ENCODE peak calls at places on chromosome 5, in nine cellular contexts. One of them, this sample, is unnamed.

GRCh38 chr5:1857256-1857600 is 25.5 kb downstream of the IRX4 start:
- DNase-seq in HepG2: no peak
- DNase-seq in A549: no peak
- DNase-seq in endothelial cell of umbilical vein: no peak
- DNase-seq in HCT116: no peak
- DNase-seq in H1: no peak
- DNase-seq in GM12878: no peak
- DNase-seq in K562: no peak
- DNase-seq in SK-N-SH: no peak
- DNase-seq in this sample: no peak

GRCh38 chr5:151068571-151069197 is 12.2 kb downstream of the TNIP1 start:
- DNase-seq in HepG2: no peak
- DNase-seq in K562: no peak
- DNase-seq in endothelial cell of umbilical vein: no peak
- DNase-seq in A549: no peak
- DNase-seq in GM12878: no peak
- DNase-seq in SK-N-SH: no peak
- DNase-seq in H1: no peak
- DNase-seq in HCT116: no peak
- DNase-seq in this sample: no peak

GRCh38 chr5:176642675-176643490 is 4.4 kb upstream of the TSPAN17 start:
- DNase-seq in HepG2: no peak
- DNase-seq in endothelial cell of umbilical vein: no peak
- DNase-seq in SK-N-SH: no peak
- DNase-seq in HCT116: no peak
- DNase-seq in H1: no peak
- DNase-seq in K562: no peak
- DNase-seq in GM12878: no peak
- DNase-seq in A549: no peak
- DNase-seq in this sample: no peak

GRCh38 chr5:179801304-179802206 is 5.1 kb downstream of the MGAT4B start:
- DNase-seq in GM12878: no peak
- DNase-seq in HepG2: peak
- DNase-seq in K562: peak
- DNase-seq in H1: no peak
- DNase-seq in HCT116: no peak
- DNase-seq in SK-N-SH: peak
- DNase-seq in A549: peak
- DNase-seq in endothelial cell of umbilical vein: peak
- DNase-seq in this sample: peak

GRCh38 chr5:91690921-91691320 is 307.8 kb upstream of the ARRDC3 start:
- DNase-seq in endothelial cell of umbilical vein: no peak
- DNase-seq in GM12878: no peak
- DNase-seq in K562: no peak
- DNase-seq in H1: no peak
- DNase-seq in HCT116: no peak
- DNase-seq in A549: no peak
- DNase-seq in SK-N-SH: no peak
- DNase-seq in HepG2: no peak
- DNase-seq in this sample: no peak

GRCh38 chr5:56088967-56089829 is 94.4 kb upstream of the IL6ST start:
- DNase-seq in HCT116: no peak
- DNase-seq in endothelial cell of umbilical vein: no peak
- DNase-seq in K562: no peak
- DNase-seq in GM12878: peak
- DNase-seq in SK-N-SH: no peak
- DNase-seq in HepG2: peak
- DNase-seq in H1: no peak
- DNase-seq in A549: peak
- DNase-seq in this sample: no peak

GRCh38 chr5:133873936-133874585 is 94.4 kb downstream of the C5orf15 start:
- DNase-seq in GM12878: no peak
- DNase-seq in SK-N-SH: no peak
- DNase-seq in HCT116: no peak
- DNase-seq in A549: no peak
- DNase-seq in endothelial cell of umbilical vein: peak
- DNase-seq in HepG2: no peak
- DNase-seq in H1: no peak
- DNase-seq in K562: no peak
- DNase-seq in this sample: no peak

GRCh38 chr5:53667621-53668020 is 107.2 kb downstream of the NDUFS4 start:
- DNase-seq in K562: no peak
- DNase-seq in HCT116: no peak
- DNase-seq in GM12878: no peak
- DNase-seq in A549: no peak
- DNase-seq in endothelial cell of umbilical vein: no peak
- DNase-seq in HepG2: no peak
- DNase-seq in H1: no peak
- DNase-seq in SK-N-SH: no peak
- DNase-seq in this sample: no peak

GRCh38 chr5:39955156-39955555 is 530.4 kb upstream of the DAB2 start:
- DNase-seq in H1: no peak
- DNase-seq in GM12878: no peak
- DNase-seq in K562: no peak
- DNase-seq in A549: no peak
- DNase-seq in HepG2: no peak
- DNase-seq in endothelial cell of umbilical vein: no peak
- DNase-seq in HCT116: no peak
- DNase-seq in SK-N-SH: no peak
- DNase-seq in this sample: no peak

GRCh38 chr5:156330141-156330870 is 3.3 kb downstream of the SGCD start:
- DNase-seq in A549: no peak
- DNase-seq in SK-N-SH: no peak
- DNase-seq in HepG2: no peak
- DNase-seq in endothelial cell of umbilical vein: no peak
- DNase-seq in K562: no peak
- DNase-seq in GM12878: no peak
- DNase-seq in H1: no peak
- DNase-seq in HCT116: no peak
- DNase-seq in this sample: no peak

GRCh38 chr5:66841264-66841663 is 245.1 kb downstream of the MAST4 start:
- DNase-seq in HCT116: no peak
- DNase-seq in SK-N-SH: no peak
- DNase-seq in H1: no peak
- DNase-seq in A549: no peak
- DNase-seq in endothelial cell of umbilical vein: no peak
- DNase-seq in K562: no peak
- DNase-seq in GM12878: no peak
- DNase-seq in HepG2: no peak
- DNase-seq in this sample: no peak

GRCh38 chr5:684771-685216 is 8.4 kb downstream of the TPPP start:
- DNase-seq in SK-N-SH: no peak
- DNase-seq in K562: no peak
- DNase-seq in HCT116: no peak
- DNase-seq in HepG2: no peak
- DNase-seq in endothelial cell of umbilical vein: no peak
- DNase-seq in A549: no peak
- DNase-seq in GM12878: no peak
- DNase-seq in H1: no peak
- DNase-seq in this sample: peak

GRCh38 chr5:93273176-93273575 is 307.8 kb downstream of the NR2F1-AS1 start:
- DNase-seq in GM12878: no peak
- DNase-seq in HCT116: no peak
- DNase-seq in HepG2: no peak
- DNase-seq in A549: no peak
- DNase-seq in endothelial cell of umbilical vein: peak
- DNase-seq in K562: no peak
- DNase-seq in SK-N-SH: no peak
- DNase-seq in H1: no peak
- DNase-seq in this sample: no peak

GRCh38 chr5:77208507-77209163 is 1.8 kb upstream of the PDE8B start:
- DNase-seq in HepG2: no peak
- DNase-seq in A549: no peak
- DNase-seq in H1: no peak
- DNase-seq in GM12878: no peak
- DNase-seq in SK-N-SH: no peak
- DNase-seq in HCT116: no peak
- DNase-seq in K562: no peak
- DNase-seq in endothelial cell of umbilical vein: no peak
- DNase-seq in this sample: no peak

GRCh38 chr5:118791986-118792734 is 196.2 kb downstream of the DTWD2 start:
- DNase-seq in K562: peak
- DNase-seq in A549: peak
- DNase-seq in HepG2: peak
- DNase-seq in HCT116: peak
- DNase-seq in GM12878: peak
- DNase-seq in H1: peak
- DNase-seq in endothelial cell of umbilical vein: peak
- DNase-seq in SK-N-SH: peak
- DNase-seq in this sample: peak

GRCh38 chr5:12794476-12795332 is 890.5 kb upstream of the CTNND2 start:
- DNase-seq in HepG2: no peak
- DNase-seq in H1: no peak
- DNase-seq in GM12878: no peak
- DNase-seq in SK-N-SH: peak
- DNase-seq in A549: no peak
- DNase-seq in K562: no peak
- DNase-seq in HCT116: no peak
- DNase-seq in endothelial cell of umbilical vein: no peak
- DNase-seq in this sample: no peak

GRCh38 chr5:142602720-142603245 is 83.1 kb downstream of the FGF1 start:
- DNase-seq in HepG2: no peak
- DNase-seq in HCT116: peak
- DNase-seq in A549: peak
- DNase-seq in SK-N-SH: no peak
- DNase-seq in endothelial cell of umbilical vein: peak
- DNase-seq in GM12878: no peak
- DNase-seq in H1: no peak
- DNase-seq in K562: no peak
- DNase-seq in this sample: no peak
- TF ChIP-seq MAX in HepG2: no peak
- TF ChIP-seq MAX in HCT116: no peak
- TF ChIP-seq MAX in A549: no peak
- TF ChIP-seq MAX in SK-N-SH: no peak
- TF ChIP-seq MAX in endothelial cell of umbilical vein: no peak
- TF ChIP-seq MAX in GM12878: no peak
- TF ChIP-seq MAX in H1: no peak
- TF ChIP-seq MAX in K562: no peak
- TF ChIP-seq MAX in this sample: no peak

GRCh38 chr5:13985736-13986418 is 41.4 kb upstream of the DNAH5 start:
- DNase-seq in HCT116: peak
- DNase-seq in HepG2: peak
- DNase-seq in K562: no peak
- DNase-seq in endothelial cell of umbilical vein: peak
- DNase-seq in GM12878: no peak
- DNase-seq in SK-N-SH: no peak
- DNase-seq in H1: no peak
- DNase-seq in A549: peak
- DNase-seq in this sample: no peak
- H3K4me3 ChIP-seq in HCT116: no peak
- H3K4me3 ChIP-seq in HepG2: no peak
- H3K4me3 ChIP-seq in K562: no peak
- H3K4me3 ChIP-seq in endothelial cell of umbilical vein: peak
- H3K4me3 ChIP-seq in GM12878: no peak
- H3K4me3 ChIP-seq in SK-N-SH: peak
- H3K4me3 ChIP-seq in H1: no peak
- H3K4me3 ChIP-seq in A549: peak
- H3K4me3 ChIP-seq in this sample: no peak

GRCh38 chr5:158820891-158821290 is 278.8 kb downstream of the EBF1 start:
- DNase-seq in HCT116: no peak
- DNase-seq in K562: no peak
- DNase-seq in HepG2: no peak
- DNase-seq in H1: no peak
- DNase-seq in endothelial cell of umbilical vein: no peak
- DNase-seq in GM12878: no peak
- DNase-seq in A549: no peak
- DNase-seq in SK-N-SH: no peak
- DNase-seq in this sample: no peak

GRCh38 chr5:158821321-158821720 is 278.4 kb downstream of the EBF1 start:
- DNase-seq in GM12878: no peak
- DNase-seq in HepG2: no peak
- DNase-seq in SK-N-SH: no peak
- DNase-seq in H1: no peak
- DNase-seq in endothelial cell of umbilical vein: no peak
- DNase-seq in HCT116: no peak
- DNase-seq in K562: no peak
- DNase-seq in A549: no peak
- DNase-seq in this sample: no peak

GRCh38 chr5:158819095-158819494 is 280.6 kb downstream of the EBF1 start:
- DNase-seq in HCT116: no peak
- DNase-seq in K562: no peak
- DNase-seq in SK-N-SH: no peak
- DNase-seq in HepG2: no peak
- DNase-seq in endothelial cell of umbilical vein: no peak
- DNase-seq in A549: no peak
- DNase-seq in H1: no peak
- DNase-seq in GM12878: no peak
- DNase-seq in this sample: no peak

GRCh38 chr5:158822099-158822498 is 277.6 kb downstream of the EBF1 start:
- DNase-seq in endothelial cell of umbilical vein: no peak
- DNase-seq in SK-N-SH: no peak
- DNase-seq in GM12878: no peak
- DNase-seq in A549: no peak
- DNase-seq in H1: no peak
- DNase-seq in HepG2: no peak
- DNase-seq in K562: no peak
- DNase-seq in HCT116: no peak
- DNase-seq in this sample: no peak

GRCh38 chr5:158819840-158820620 is 279.7 kb downstream of the EBF1 start:
- DNase-seq in A549: no peak
- DNase-seq in SK-N-SH: no peak
- DNase-seq in endothelial cell of umbilical vein: no peak
- DNase-seq in GM12878: peak
- DNase-seq in HCT116: no peak
- DNase-seq in K562: no peak
- DNase-seq in H1: no peak
- DNase-seq in HepG2: no peak
- DNase-seq in this sample: peak
- TF ChIP-seq MAX in A549: no peak
- TF ChIP-seq MAX in SK-N-SH: no peak
- TF ChIP-seq MAX in endothelial cell of umbilical vein: no peak
- TF ChIP-seq MAX in GM12878: peak
- TF ChIP-seq MAX in HCT116: no peak
- TF ChIP-seq MAX in K562: no peak
- TF ChIP-seq MAX in H1: no peak
- TF ChIP-seq MAX in HepG2: no peak
- TF ChIP-seq MAX in this sample: no peak

DNA sequence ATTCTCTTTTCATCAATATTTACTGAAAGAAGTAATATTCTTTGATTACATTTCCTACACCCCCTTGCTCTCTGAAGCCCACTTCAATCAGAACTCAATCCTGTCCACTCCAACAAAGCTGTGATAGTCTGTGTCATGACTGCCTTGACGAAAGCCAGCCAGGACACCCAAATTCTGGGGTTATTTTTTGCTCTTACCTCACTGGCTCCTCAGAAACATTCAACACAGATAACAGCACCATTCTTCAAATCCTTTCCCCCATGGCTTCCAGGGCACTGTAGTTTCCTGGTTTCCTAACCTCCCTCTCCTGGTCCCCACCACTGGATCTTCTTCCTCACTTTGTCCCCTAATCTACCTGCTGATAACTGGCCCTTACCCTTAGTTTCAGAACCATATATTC is 106.1 kb upstream of the FER start:
- DNase-seq in GM12878: no peak
- DNase-seq in K562: no peak
- DNase-seq in HepG2: no peak
- DNase-seq in H1: no peak
- DNase-seq in SK-N-SH: no peak
- DNase-seq in A549: no peak
- DNase-seq in endothelial cell of umbilical vein: no peak
- DNase-seq in HCT116: no peak
- DNase-seq in this sample: no peak
- H3K4me3 ChIP-seq in GM12878: no peak
- H3K4me3 ChIP-seq in K562: no peak
- H3K4me3 ChIP-seq in HepG2: no peak
- H3K4me3 ChIP-seq in H1: no peak
- H3K4me3 ChIP-seq in SK-N-SH: no peak
- H3K4me3 ChIP-seq in A549: no peak
- H3K4me3 ChIP-seq in endothelial cell of umbilical vein: no peak
- H3K4me3 ChIP-seq in HCT116: no peak
- H3K4me3 ChIP-seq in this sample: no peak